ENCODE peak calls at places on chromosomes 1 and 21, in five cellular contexts. R is CD8-positive, alpha-beta T cell; V is neural crest cell; B is HCT116; I is GM23338. L is an unnamed sample.

GRCh38 chr1:19023787-19024186 is 67.3 kb upstream of the IFFO2 start:
- DNase-seq in B (no peak), I (no peak), V (no peak), R (no peak), L (no peak)

GRCh38 chr1:185567006-185567405 is 167.2 kb upstream of the HMCN1 start:
- DNase-seq in R (peak; percentile 60), V (no peak), I (no peak), B (peak; percentile 13), L (peak; percentile 34)

GRCh38 chr1:209248649-209249279 is 334.8 kb upstream of the CAMK1G start:
- DNase-seq in V (peak; percentile 71), R (peak; percentile 32), I (peak; percentile 88), B (peak; percentile 59), L (peak; percentile 72)

GRCh38 chr1:151773698-151774097 is 10.4 kb upstream of the MRPL9 start:
- DNase-seq in V (no peak), B (no peak), I (no peak), R (no peak), L (no peak)

GRCh38 chr1:34973326-34973725 is 11.8 kb downstream of the TMEM35B start:
- DNase-seq in V (no peak), B (no peak), R (no peak), I (no peak), L (no peak)

GRCh38 chr1:205775717-205776056 is 405 bp upstream of the RAB29 start:
- DNase-seq in R (no peak), B (no peak), V (no peak), I (no peak), L (no peak)

GRCh38 chr1:100643430-100644196 is 75.9 kb upstream of the VCAM1 start:
- DNase-seq in I (no peak), V (no peak), R (no peak), B (no peak), L (no peak)

GRCh38 chr1:110163591-110163990 is 13.3 kb downstream of the SLC6A17 start:
- DNase-seq in I (peak; percentile 11), V (no peak), R (no peak), B (no peak), L (no peak)

GRCh38 chr1:212951058-212951923 is 950 bp downstream of the VASH2 start:
- DNase-seq in V (no peak), R (no peak), B (no peak), I (no peak), L (peak; percentile 52)

GRCh38 chr1:200526709-200527612 is 93.6 kb downstream of the KIF14 start:
- DNase-seq in I (no peak), V (no peak), R (no peak), B (no peak), L (peak; percentile 16)

GRCh38 chr1:145897969-145898368 is 11.9 kb downstream of the ITGA10 start:
- DNase-seq in B (no peak), R (no peak), V (no peak), I (no peak), L (no peak)

GRCh38 chr1:35367914-35368313 is 99.4 kb downstream of the ZMYM4 start:
- DNase-seq in I (no peak), R (no peak), V (no peak), B (no peak), L (no peak)

GRCh38 chr1:152112101-152112884 is 3.0 kb downstream of the TCHH start:
- DNase-seq in I (peak; percentile 58), V (no peak), B (no peak), R (no peak), L (no peak)

GRCh38 chr1:31218705-31219104 is 21.0 kb downstream of the NKAIN1 start:
- DNase-seq in V (no peak), R (no peak), I (no peak), B (no peak), L (no peak)

GRCh38 chr1:72062584-72062983 is 219.8 kb downstream of the NEGR1 start:
- DNase-seq in I (no peak), B (no peak), R (no peak), V (no peak), L (no peak)

GRCh38 chr1:40755052-40755451 is 28.5 kb upstream of the KCNQ4 start:
- DNase-seq in B (no peak), I (no peak), V (no peak), R (no peak), L (no peak)

GRCh38 chr1:209402697-209403096 is 180.8 kb upstream of the CAMK1G start:
- DNase-seq in V (no peak), B (no peak), I (no peak), R (no peak), L (no peak)

GRCh38 chr1:118317836-118318614 is 133.0 kb upstream of the SPAG17 start:
- DNase-seq in B (no peak), I (peak; percentile 42), R (no peak), V (no peak), L (no peak)

GRCh38 chr1:59272507-59272906 is 24.4 kb upstream of the FGGY start:
- DNase-seq in V (no peak), I (no peak), B (no peak), R (no peak), L (peak; percentile 50)

GRCh38 chr21:24545807-24546361 is 1061.4 kb downstream of the MRPL39 start:
- DNase-seq in B (no peak), R (no peak), I (no peak), V (no peak), L (no peak)

GRCh38 chr1:53550201-53550741 is 91.1 kb downstream of the DMRTB1 start:
- DNase-seq in V (no peak), R (no peak), I (no peak), B (no peak), L (no peak)

GRCh38 chr1:219568728-219569127 is 44.2 kb downstream of the ZC3H11B start:
- DNase-seq in B (no peak), V (no peak), R (no peak), I (no peak), L (no peak)

GRCh38 chr1:244224487-244225430 is 173.7 kb downstream of the ZBTB18 start:
- DNase-seq in B (no peak), I (no peak), R (no peak), V (no peak), L (no peak)

GRCh38 chr1:8334106-8334851 is 16.4 kb downstream of the SLC45A1 start:
- DNase-seq in B (no peak), I (no peak), V (no peak), R (no peak), L (no peak)

GRCh38 chr1:109664671-109665070 is 3.2 kb upstream of the GSTM2 start:
- DNase-seq in I (no peak), R (no peak), B (no peak), V (no peak), L (no peak)

GRCh38 chr1:220241072-220241663 is 31.1 kb downstream of the RAB3GAP2 start:
- DNase-seq in R (no peak), B (no peak), V (no peak), I (no peak), L (peak; percentile 14)

GRCh38 chr21:35159881-35160280 is 110.8 kb upstream of the RUNX1 start:
- DNase-seq in R (no peak), V (no peak), I (no peak), B (no peak), L (no peak)
- TF ChIP-seq CTCF in R (no peak), V (no peak), I (no peak), B (no peak), L (no peak)

GRCh38 chr1:25168193-25169071 is 63.9 kb downstream of the SYF2 start:
- DNase-seq in R (no peak), B (no peak), V (no peak), I (peak; percentile 28), L (no peak)
- TF ChIP-seq CTCF in R (no peak), B (peak; percentile 24), V (peak; percentile 21), I (peak; percentile 47), L (no peak)

DNA sequence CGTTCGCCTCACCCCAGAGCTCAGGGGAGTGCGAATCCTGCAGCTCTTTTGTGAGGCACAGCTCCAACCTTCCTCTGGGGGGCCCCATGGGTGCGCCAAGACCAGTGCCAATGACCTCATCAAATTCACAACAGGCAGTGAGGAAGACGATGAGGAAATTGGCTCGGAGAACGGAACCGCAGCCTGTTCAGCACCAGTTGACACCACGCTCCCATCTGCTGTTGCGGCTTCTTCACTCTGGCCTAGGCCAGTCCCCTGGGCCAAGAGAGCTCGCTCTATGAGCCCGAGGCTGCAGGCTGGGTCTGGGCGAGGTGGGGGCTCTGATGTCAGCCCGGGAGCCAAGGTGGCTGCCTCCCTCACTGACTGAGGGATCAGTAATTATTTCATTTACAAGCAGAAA is 2.2 kb downstream of the PLEKHA6 start:
- DNase-seq in V (no peak), R (no peak), I (peak; percentile 53), B (no peak), L (no peak)
- TF ChIP-seq CTCF in V (no peak), R (no peak), I (no peak), B (peak; percentile 7), L (no peak)

DNA sequence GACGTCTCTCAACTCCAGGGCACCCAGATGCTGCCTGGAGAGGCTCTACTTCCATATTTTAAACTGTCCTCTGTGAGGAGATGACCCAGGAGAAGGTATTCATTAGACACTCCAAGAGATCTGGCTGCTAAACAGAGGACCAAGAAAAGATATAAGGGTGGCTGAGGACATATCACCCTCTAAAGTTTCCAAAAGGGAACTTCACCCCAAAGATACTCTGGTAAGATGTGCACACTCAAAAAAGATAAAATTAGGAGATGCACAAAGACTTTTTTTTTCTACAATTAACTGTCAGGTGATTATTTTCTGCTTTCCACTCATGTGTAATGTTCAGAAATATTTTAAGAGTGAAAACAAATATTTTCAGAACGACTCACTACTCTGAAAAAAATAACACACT is 1.4 kb downstream of the ZNF670 start:
- DNase-seq in R (no peak), B (no peak), V (no peak), I (no peak), L (no peak)
- TF ChIP-seq CTCF in R (no peak), B (no peak), V (no peak), I (no peak), L (no peak)

GRCh38 chr1:11873954-11874562 is 15.3 kb upstream of the NPPB start:
- DNase-seq in I (no peak), B (no peak), V (no peak), R (no peak), L (no peak)

GRCh38 chr1:11873395-11873794 is 14.7 kb upstream of the NPPB start:
- DNase-seq in I (no peak), B (no peak), V (no peak), R (no peak), L (no peak)

GRCh38 chr1:11878081-11878890 is 19.5 kb upstream of the NPPB start:
- DNase-seq in V (no peak), B (no peak), R (no peak), I (no peak), L (no peak)

GRCh38 chr1:11874624-11875023 is 15.9 kb upstream of the NPPB start:
- DNase-seq in R (no peak), I (no peak), B (no peak), V (no peak), L (no peak)

DNA sequence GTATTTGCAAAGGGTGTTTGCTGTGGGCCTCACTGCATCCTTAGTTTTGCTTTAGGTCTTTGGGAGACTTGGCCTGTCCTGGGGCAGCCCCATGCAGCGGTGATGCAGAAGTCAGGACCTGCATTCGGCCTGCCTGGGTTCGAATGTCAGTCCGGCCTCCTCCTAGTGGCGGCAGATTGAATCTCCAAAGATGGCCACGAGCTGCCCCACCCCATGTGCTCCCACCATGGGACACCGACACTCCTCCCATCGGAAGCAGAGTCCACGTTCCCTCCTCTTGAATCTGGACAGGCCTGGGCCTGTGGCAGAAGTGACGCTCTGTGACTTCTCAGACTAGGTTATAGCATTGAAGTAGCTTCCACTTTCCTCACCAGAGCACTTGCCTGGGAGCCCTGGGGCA is 16.3 kb upstream of the NPPB start:
- DNase-seq in I (peak; percentile 58), R (no peak), V (no peak), B (no peak), L (no peak)
- TF ChIP-seq CTCF in I (peak; percentile 36), R (no peak), V (no peak), B (peak; percentile 8), L (no peak)

GRCh38 chr21:45640001-45640887 is 3.3 kb upstream of the PCBP3 start:
- DNase-seq in R (no peak), V (no peak), I (peak; percentile 7), B (no peak), L (no peak)
- TF ChIP-seq CTCF in R (no peak), V (no peak), I (no peak), B (no peak), L (no peak)

L was measured in GM20000.